ENCODE peak calls at places on chromosome 9, in five cellular contexts. F is posterior cingulate gyrus, Q is fibroblast of mammary gland, Y is GF-D8, W is NAMALWA. S is an unnamed sample.

GRCh38 chr9:130465383-130466096 is 20.8 kb downstream of the ASS1 start:
- DNase-seq in F (no peak), Q (no peak), Y (no peak), W (no peak), S (no peak)

GRCh38 chr9:17380126-17380861 is 198.6 kb upstream of the SH3GL2 start:
- DNase-seq in F (no peak), Q (no peak), Y (no peak), W (no peak), S (no peak)

GRCh38 chr9:96219615-96220257 is 82.2 kb downstream of the HSD17B3 start:
- DNase-seq in F (no peak), Q (peak; percentile 61), Y (no peak), W (peak; percentile 35), S (no peak)

GRCh38 chr9:136557036-136557435 is 11.2 kb upstream of the NOTCH1 start:
- DNase-seq in F (no peak), Q (no peak), Y (no peak), W (no peak), S (no peak)

GRCh38 chr9:99807276-99807852 is 14.3 kb upstream of the NR4A3 start:
- DNase-seq in F (no peak), Q (peak; percentile 71), Y (peak; percentile 12), W (peak; percentile 85), S (peak; percentile 67)

GRCh38 chr9:126989847-126990821 is 75.6 kb downstream of the RALGPS1 start:
- DNase-seq in F (no peak), Q (peak; percentile 49), Y (no peak), W (no peak), S (no peak)

GRCh38 chr9:93054758-93055704 is 3.5 kb upstream of the SUSD3 start:
- DNase-seq in F (no peak), Q (no peak), Y (no peak), W (no peak), S (no peak)

GRCh38 chr9:6955251-6955921 is 197.6 kb downstream of the KDM4C start:
- DNase-seq in F (no peak), Q (peak; percentile 86), Y (no peak), W (no peak), S (no peak)

GRCh38 chr9:2150338-2150737 is 135.2 kb downstream of the SMARCA2 start:
- DNase-seq in F (no peak), Q (no peak), Y (no peak), W (no peak), S (no peak)

GRCh38 chr9:135051316-135052038 is 36.0 kb upstream of the OLFM1 start:
- DNase-seq in F (peak; percentile 59), Q (no peak), Y (no peak), W (no peak), S (no peak)

GRCh38 chr9:82789155-82789824 is 273.7 kb downstream of the RASEF start:
- DNase-seq in F (no peak), Q (no peak), Y (no peak), W (no peak), S (no peak)

GRCh38 chr9:37746448-37747270 is 6.9 kb upstream of the TRMT10B start:
- DNase-seq in F (no peak), Q (peak; percentile 9), Y (no peak), W (no peak), S (no peak)

GRCh38 chr9:94256007-94256406 is 3.1 kb upstream of the ZNF169 start:
- DNase-seq in F (no peak), Q (no peak), Y (no peak), W (no peak), S (no peak)

GRCh38 chr9:133103987-133104505 is 17.0 kb downstream of the RALGDS start:
- DNase-seq in F (peak; percentile 54), Q (no peak), Y (no peak), W (no peak), S (no peak)

GRCh38 chr9:89372230-89372816 is 54.0 kb downstream of the SECISBP2 start:
- DNase-seq in F (peak; percentile 69), Q (no peak), Y (no peak), W (peak; percentile 43), S (no peak)